ENCODE peak calls at places on chromosomes 11 and 22, in five cellular contexts. One of them, this sample, is unnamed.

GRCh38 chr11:62806611-62807121 is 1.4 kb upstream of the NXF1 start:
- DNase-seq in activated CD8-positive, alpha-beta memory T cell treated with anti-CD3 and anti-CD28 coated beads, Interleukin-2, amount 10 ng/mL, durations not matched to agents 7 days and 5 days: no peak
- DNase-seq in effector CD8-positive, alpha-beta T cell: no peak
- DNase-seq in Daoy: no peak
- DNase-seq in germinal center: no peak
- DNase-seq in this sample: peak

GRCh38 chr22:33006955-33007318 is 51.2 kb downstream of the SYN3 start:
- DNase-seq in activated CD8-positive, alpha-beta memory T cell treated with anti-CD3 and anti-CD28 coated beads, Interleukin-2, amount 10 ng/mL, durations not matched to agents 7 days and 5 days: no peak
- DNase-seq in effector CD8-positive, alpha-beta T cell: no peak
- DNase-seq in Daoy: no peak
- DNase-seq in germinal center: no peak
- DNase-seq in this sample: no peak

GRCh38 chr22:39999144-39999757 is 4.5 kb downstream of the FAM83F start:
- DNase-seq in activated CD8-positive, alpha-beta memory T cell treated with anti-CD3 and anti-CD28 coated beads, Interleukin-2, amount 10 ng/mL, durations not matched to agents 7 days and 5 days: no peak
- DNase-seq in effector CD8-positive, alpha-beta T cell: no peak
- DNase-seq in Daoy: peak
- DNase-seq in germinal center: no peak
- DNase-seq in this sample: peak

GRCh38 chr11:9180784-9181183 is 84.4 kb downstream of the DENND5A start:
- DNase-seq in activated CD8-positive, alpha-beta memory T cell treated with anti-CD3 and anti-CD28 coated beads, Interleukin-2, amount 10 ng/mL, durations not matched to agents 7 days and 5 days: no peak
- DNase-seq in effector CD8-positive, alpha-beta T cell: no peak
- DNase-seq in Daoy: no peak
- DNase-seq in germinal center: no peak
- DNase-seq in this sample: no peak

GRCh38 chr11:8963569-8964323 is 496 bp downstream of the TMEM9B start:
- DNase-seq in activated CD8-positive, alpha-beta memory T cell treated with anti-CD3 and anti-CD28 coated beads, Interleukin-2, amount 10 ng/mL, durations not matched to agents 7 days and 5 days: peak
- DNase-seq in effector CD8-positive, alpha-beta T cell: peak
- DNase-seq in Daoy: peak
- DNase-seq in germinal center: peak
- DNase-seq in this sample: peak

GRCh38 chr11:118619444-118620205 is 12.2 kb downstream of the PHLDB1 start:
- DNase-seq in activated CD8-positive, alpha-beta memory T cell treated with anti-CD3 and anti-CD28 coated beads, Interleukin-2, amount 10 ng/mL, durations not matched to agents 7 days and 5 days: no peak
- DNase-seq in effector CD8-positive, alpha-beta T cell: no peak
- DNase-seq in Daoy: peak
- DNase-seq in germinal center: no peak
- DNase-seq in this sample: no peak

GRCh38 chr22:29689872-29690213 is 30.0 kb upstream of the CABP7 start:
- DNase-seq in activated CD8-positive, alpha-beta memory T cell treated with anti-CD3 and anti-CD28 coated beads, Interleukin-2, amount 10 ng/mL, durations not matched to agents 7 days and 5 days: peak
- DNase-seq in effector CD8-positive, alpha-beta T cell: no peak
- DNase-seq in Daoy: no peak
- DNase-seq in germinal center: peak
- DNase-seq in this sample: peak

GRCh38 chr11:11813288-11813962 is 28.3 kb upstream of the USP47 start:
- DNase-seq in activated CD8-positive, alpha-beta memory T cell treated with anti-CD3 and anti-CD28 coated beads, Interleukin-2, amount 10 ng/mL, durations not matched to agents 7 days and 5 days: no peak
- DNase-seq in effector CD8-positive, alpha-beta T cell: no peak
- DNase-seq in Daoy: peak
- DNase-seq in germinal center: no peak
- DNase-seq in this sample: no peak

GRCh38 chr22:38941488-38941987 is 15.9 kb upstream of the APOBEC3A start:
- DNase-seq in activated CD8-positive, alpha-beta memory T cell treated with anti-CD3 and anti-CD28 coated beads, Interleukin-2, amount 10 ng/mL, durations not matched to agents 7 days and 5 days: peak
- DNase-seq in effector CD8-positive, alpha-beta T cell: no peak
- DNase-seq in Daoy: peak
- DNase-seq in germinal center: no peak
- DNase-seq in this sample: no peak

GRCh38 chr22:19289475-19290161 is 1.9 kb downstream of the CLTCL1 start:
- DNase-seq in activated CD8-positive, alpha-beta memory T cell treated with anti-CD3 and anti-CD28 coated beads, Interleukin-2, amount 10 ng/mL, durations not matched to agents 7 days and 5 days: peak
- DNase-seq in effector CD8-positive, alpha-beta T cell: no peak
- DNase-seq in Daoy: peak
- DNase-seq in germinal center: no peak
- DNase-seq in this sample: no peak

GRCh38 chr11:64447717-64448598 is 89.0 kb downstream of the RPS6KA4 start:
- DNase-seq in activated CD8-positive, alpha-beta memory T cell treated with anti-CD3 and anti-CD28 coated beads, Interleukin-2, amount 10 ng/mL, durations not matched to agents 7 days and 5 days: no peak
- DNase-seq in effector CD8-positive, alpha-beta T cell: no peak
- DNase-seq in Daoy: no peak
- DNase-seq in germinal center: peak
- DNase-seq in this sample: peak

GRCh38 chr11:117442049-117442868 is 114.6 kb downstream of the CEP164 start:
- DNase-seq in activated CD8-positive, alpha-beta memory T cell treated with anti-CD3 and anti-CD28 coated beads, Interleukin-2, amount 10 ng/mL, durations not matched to agents 7 days and 5 days: no peak
- DNase-seq in effector CD8-positive, alpha-beta T cell: no peak
- DNase-seq in Daoy: no peak
- DNase-seq in germinal center: no peak
- DNase-seq in this sample: no peak

GRCh38 chr22:44583076-44583760 is 85.2 kb upstream of the RTL6 start:
- DNase-seq in activated CD8-positive, alpha-beta memory T cell treated with anti-CD3 and anti-CD28 coated beads, Interleukin-2, amount 10 ng/mL, durations not matched to agents 7 days and 5 days: no peak
- DNase-seq in effector CD8-positive, alpha-beta T cell: no peak
- DNase-seq in Daoy: peak
- DNase-seq in germinal center: no peak
- DNase-seq in this sample: no peak

GRCh38 chr11:77093987-77094840 is 8.4 kb upstream of the OMP start:
- DNase-seq in activated CD8-positive, alpha-beta memory T cell treated with anti-CD3 and anti-CD28 coated beads, Interleukin-2, amount 10 ng/mL, durations not matched to agents 7 days and 5 days: no peak
- DNase-seq in effector CD8-positive, alpha-beta T cell: no peak
- DNase-seq in Daoy: no peak
- DNase-seq in germinal center: no peak
- DNase-seq in this sample: no peak

GRCh38 chr22:40345271-40345670 is 1.0 kb upstream of the ADSL start:
- DNase-seq in activated CD8-positive, alpha-beta memory T cell treated with anti-CD3 and anti-CD28 coated beads, Interleukin-2, amount 10 ng/mL, durations not matched to agents 7 days and 5 days: no peak
- DNase-seq in effector CD8-positive, alpha-beta T cell: no peak
- DNase-seq in Daoy: peak
- DNase-seq in germinal center: no peak
- DNase-seq in this sample: peak

GRCh38 chr11:112785717-112786116 is 175.5 kb upstream of the NCAM1 start:
- DNase-seq in activated CD8-positive, alpha-beta memory T cell treated with anti-CD3 and anti-CD28 coated beads, Interleukin-2, amount 10 ng/mL, durations not matched to agents 7 days and 5 days: no peak
- DNase-seq in effector CD8-positive, alpha-beta T cell: no peak
- DNase-seq in Daoy: peak
- DNase-seq in germinal center: no peak
- DNase-seq in this sample: no peak

GRCh38 chr22:33697640-33698039 is 222.6 kb downstream of the LARGE1 start:
- DNase-seq in activated CD8-positive, alpha-beta memory T cell treated with anti-CD3 and anti-CD28 coated beads, Interleukin-2, amount 10 ng/mL, durations not matched to agents 7 days and 5 days: no peak
- DNase-seq in effector CD8-positive, alpha-beta T cell: no peak
- DNase-seq in Daoy: peak
- DNase-seq in germinal center: no peak
- DNase-seq in this sample: no peak

GRCh38 chr11:43988040-43988793 is 45.8 kb downstream of the C11orf96 start:
- DNase-seq in activated CD8-positive, alpha-beta memory T cell treated with anti-CD3 and anti-CD28 coated beads, Interleukin-2, amount 10 ng/mL, durations not matched to agents 7 days and 5 days: no peak
- DNase-seq in effector CD8-positive, alpha-beta T cell: no peak
- DNase-seq in Daoy: peak
- DNase-seq in germinal center: no peak
- DNase-seq in this sample: no peak

GRCh38 chr11:113401718-113402117 is 14.1 kb downstream of the ANKK1 start:
- DNase-seq in activated CD8-positive, alpha-beta memory T cell treated with anti-CD3 and anti-CD28 coated beads, Interleukin-2, amount 10 ng/mL, durations not matched to agents 7 days and 5 days: no peak
- DNase-seq in effector CD8-positive, alpha-beta T cell: no peak
- DNase-seq in Daoy: peak
- DNase-seq in germinal center: no peak
- DNase-seq in this sample: no peak

GRCh38 chr11:22707119-22707899 is 40.9 kb downstream of the GAS2 start:
- DNase-seq in activated CD8-positive, alpha-beta memory T cell treated with anti-CD3 and anti-CD28 coated beads, Interleukin-2, amount 10 ng/mL, durations not matched to agents 7 days and 5 days: no peak
- DNase-seq in effector CD8-positive, alpha-beta T cell: no peak
- DNase-seq in Daoy: no peak
- DNase-seq in germinal center: no peak
- DNase-seq in this sample: no peak

GRCh38 chr11:115764172-115764571 is 260.0 kb upstream of the CADM1 start:
- DNase-seq in activated CD8-positive, alpha-beta memory T cell treated with anti-CD3 and anti-CD28 coated beads, Interleukin-2, amount 10 ng/mL, durations not matched to agents 7 days and 5 days: no peak
- DNase-seq in effector CD8-positive, alpha-beta T cell: no peak
- DNase-seq in Daoy: no peak
- DNase-seq in germinal center: no peak
- DNase-seq in this sample: no peak

GRCh38 chr11:118434553-118435232 is 1.6 kb upstream of the KMT2A start:
- DNase-seq in activated CD8-positive, alpha-beta memory T cell treated with anti-CD3 and anti-CD28 coated beads, Interleukin-2, amount 10 ng/mL, durations not matched to agents 7 days and 5 days: peak
- DNase-seq in effector CD8-positive, alpha-beta T cell: peak
- DNase-seq in Daoy: peak
- DNase-seq in germinal center: peak
- DNase-seq in this sample: peak

GRCh38 chr22:46536559-46537220 is 730 bp downstream of the CELSR1 start:
- DNase-seq in activated CD8-positive, alpha-beta memory T cell treated with anti-CD3 and anti-CD28 coated beads, Interleukin-2, amount 10 ng/mL, durations not matched to agents 7 days and 5 days: no peak
- DNase-seq in effector CD8-positive, alpha-beta T cell: no peak
- DNase-seq in Daoy: peak
- DNase-seq in germinal center: no peak
- DNase-seq in this sample: no peak

GRCh38 chr11:67277231-67277961 is 11.1 kb downstream of the GRK2 start:
- DNase-seq in activated CD8-positive, alpha-beta memory T cell treated with anti-CD3 and anti-CD28 coated beads, Interleukin-2, amount 10 ng/mL, durations not matched to agents 7 days and 5 days: peak
- DNase-seq in effector CD8-positive, alpha-beta T cell: peak
- DNase-seq in Daoy: peak
- DNase-seq in germinal center: peak
- DNase-seq in this sample: peak

GRCh38 chr11:11842426-11843008 is 745 bp downstream of the USP47 start:
- DNase-seq in activated CD8-positive, alpha-beta memory T cell treated with anti-CD3 and anti-CD28 coated beads, Interleukin-2, amount 10 ng/mL, durations not matched to agents 7 days and 5 days: peak
- DNase-seq in effector CD8-positive, alpha-beta T cell: peak
- DNase-seq in Daoy: peak
- DNase-seq in germinal center: peak
- DNase-seq in this sample: peak

GRCh38 chr11:105054723-105055492 is 9.8 kb upstream of the CARD16 start:
- DNase-seq in activated CD8-positive, alpha-beta memory T cell treated with anti-CD3 and anti-CD28 coated beads, Interleukin-2, amount 10 ng/mL, durations not matched to agents 7 days and 5 days: no peak
- DNase-seq in effector CD8-positive, alpha-beta T cell: no peak
- DNase-seq in Daoy: no peak
- DNase-seq in germinal center: no peak
- DNase-seq in this sample: no peak

GRCh38 chr22:33007485-33007884 is 50.7 kb downstream of the SYN3 start:
- DNase-seq in activated CD8-positive, alpha-beta memory T cell treated with anti-CD3 and anti-CD28 coated beads, Interleukin-2, amount 10 ng/mL, durations not matched to agents 7 days and 5 days: no peak
- DNase-seq in effector CD8-positive, alpha-beta T cell: no peak
- DNase-seq in Daoy: no peak
- DNase-seq in germinal center: no peak
- DNase-seq in this sample: no peak

GRCh38 chr11:45872513-45873356 is 12.7 kb upstream of the MAPK8IP1 start:
- DNase-seq in activated CD8-positive, alpha-beta memory T cell treated with anti-CD3 and anti-CD28 coated beads, Interleukin-2, amount 10 ng/mL, durations not matched to agents 7 days and 5 days: peak
- DNase-seq in effector CD8-positive, alpha-beta T cell: no peak
- DNase-seq in Daoy: peak
- DNase-seq in germinal center: peak
- DNase-seq in this sample: peak

GRCh38 chr22:44406581-44407403 is 91.2 kb downstream of the RTL6 start:
- DNase-seq in activated CD8-positive, alpha-beta memory T cell treated with anti-CD3 and anti-CD28 coated beads, Interleukin-2, amount 10 ng/mL, durations not matched to agents 7 days and 5 days: no peak
- DNase-seq in effector CD8-positive, alpha-beta T cell: no peak
- DNase-seq in Daoy: no peak
- DNase-seq in germinal center: no peak
- DNase-seq in this sample: no peak

GRCh38 chr11:74702383-74703007 is 28.7 kb downstream of the CHRDL2 start:
- DNase-seq in activated CD8-positive, alpha-beta memory T cell treated with anti-CD3 and anti-CD28 coated beads, Interleukin-2, amount 10 ng/mL, durations not matched to agents 7 days and 5 days: peak
- DNase-seq in effector CD8-positive, alpha-beta T cell: peak
- DNase-seq in Daoy: peak
- DNase-seq in germinal center: peak
- DNase-seq in this sample: peak

GRCh38 chr11:1204381-1205101 is 18.3 kb upstream of the MUC5B start:
- DNase-seq in activated CD8-positive, alpha-beta memory T cell treated with anti-CD3 and anti-CD28 coated beads, Interleukin-2, amount 10 ng/mL, durations not matched to agents 7 days and 5 days: no peak
- DNase-seq in effector CD8-positive, alpha-beta T cell: no peak
- DNase-seq in Daoy: no peak
- DNase-seq in germinal center: no peak
- DNase-seq in this sample: no peak

GRCh38 chr11:132445966-132446365 is 1075.6 kb downstream of the NTM start:
- DNase-seq in activated CD8-positive, alpha-beta memory T cell treated with anti-CD3 and anti-CD28 coated beads, Interleukin-2, amount 10 ng/mL, durations not matched to agents 7 days and 5 days: no peak
- DNase-seq in effector CD8-positive, alpha-beta T cell: no peak
- DNase-seq in Daoy: no peak
- DNase-seq in germinal center: no peak
- DNase-seq in this sample: no peak

GRCh38 chr11:106770489-106771100 is 247.7 kb downstream of the GUCY1A2 start:
- DNase-seq in activated CD8-positive, alpha-beta memory T cell treated with anti-CD3 and anti-CD28 coated beads, Interleukin-2, amount 10 ng/mL, durations not matched to agents 7 days and 5 days: no peak
- DNase-seq in effector CD8-positive, alpha-beta T cell: no peak
- DNase-seq in Daoy: no peak
- DNase-seq in germinal center: no peak
- DNase-seq in this sample: no peak

GRCh38 chr11:2916892-2917645 is 12.2 kb downstream of the PHLDA2 start:
- DNase-seq in activated CD8-positive, alpha-beta memory T cell treated with anti-CD3 and anti-CD28 coated beads, Interleukin-2, amount 10 ng/mL, durations not matched to agents 7 days and 5 days: no peak
- DNase-seq in effector CD8-positive, alpha-beta T cell: no peak
- DNase-seq in Daoy: no peak
- DNase-seq in germinal center: no peak
- DNase-seq in this sample: no peak

GRCh38 chr11:61554172-61554988 is 26.5 kb downstream of the SYT7 start:
- DNase-seq in activated CD8-positive, alpha-beta memory T cell treated with anti-CD3 and anti-CD28 coated beads, Interleukin-2, amount 10 ng/mL, durations not matched to agents 7 days and 5 days: no peak
- DNase-seq in effector CD8-positive, alpha-beta T cell: no peak
- DNase-seq in Daoy: peak
- DNase-seq in germinal center: no peak
- DNase-seq in this sample: no peak

GRCh38 chr11:69537126-69537525 is 55.7 kb downstream of the LINC01488 start:
- DNase-seq in activated CD8-positive, alpha-beta memory T cell treated with anti-CD3 and anti-CD28 coated beads, Interleukin-2, amount 10 ng/mL, durations not matched to agents 7 days and 5 days: no peak
- DNase-seq in effector CD8-positive, alpha-beta T cell: no peak
- DNase-seq in Daoy: no peak
- DNase-seq in germinal center: no peak
- DNase-seq in this sample: no peak

GRCh38 chr11:93031386-93031785 is 61.9 kb downstream of the MTNR1B start:
- DNase-seq in activated CD8-positive, alpha-beta memory T cell treated with anti-CD3 and anti-CD28 coated beads, Interleukin-2, amount 10 ng/mL, durations not matched to agents 7 days and 5 days: no peak
- DNase-seq in effector CD8-positive, alpha-beta T cell: no peak
- DNase-seq in Daoy: peak
- DNase-seq in germinal center: no peak
- DNase-seq in this sample: no peak

GRCh38 chr22:40611606-40612005 is 24.9 kb downstream of the MRTFA start:
- DNase-seq in activated CD8-positive, alpha-beta memory T cell treated with anti-CD3 and anti-CD28 coated beads, Interleukin-2, amount 10 ng/mL, durations not matched to agents 7 days and 5 days: no peak
- DNase-seq in effector CD8-positive, alpha-beta T cell: no peak
- DNase-seq in Daoy: no peak
- DNase-seq in germinal center: no peak
- DNase-seq in this sample: no peak

GRCh38 chr11:33869511-33870422 is 22.1 kb downstream of the LMO2 start:
- DNase-seq in activated CD8-positive, alpha-beta memory T cell treated with anti-CD3 and anti-CD28 coated beads, Interleukin-2, amount 10 ng/mL, durations not matched to agents 7 days and 5 days: no peak
- DNase-seq in effector CD8-positive, alpha-beta T cell: no peak
- DNase-seq in Daoy: peak
- DNase-seq in germinal center: peak
- DNase-seq in this sample: peak